ENCODE peak calls at places on chromosomes 7 and 10, in six cellular contexts. O is HCT116, I is retinal pigment epithelial cell, Z is posterior cingulate gyrus, W is anterior cingulate cortex, K is cardiac fibroblast. D is an unnamed sample.

GRCh38 chr10:68231106-68231901 is 609 bp downstream of the ATOH7 start:
- DNase-seq in O (peak; percentile 45), I (no peak), Z (peak; percentile 79), W (peak; percentile 78), K (peak; percentile 55), D (peak; percentile 87)

GRCh38 chr7:106865130-106866115 is at the start of gene PIK3CG:
- DNase-seq in O (no peak), I (no peak), Z (no peak), W (no peak), K (no peak), D (no peak)

GRCh38 chr10:43255644-43256431 is 11.0 kb downstream of the RASGEF1A start:
- DNase-seq in O (peak; percentile 21), I (no peak), Z (no peak), W (no peak), K (peak; percentile 24), D (peak; percentile 63)

GRCh38 chr7:70215491-70215890 is 617.2 kb downstream of the AUTS2 start:
- DNase-seq in O (no peak), I (no peak), Z (no peak), W (no peak), K (no peak), D (no peak)

GRCh38 chr7:113371376-113372043 is 253.2 kb upstream of the SMIM30 start:
- DNase-seq in O (no peak), I (no peak), Z (no peak), W (no peak), K (no peak), D (no peak)

GRCh38 chr7:139284252-139284896 is 53.3 kb downstream of the UBN2 start:
- DNase-seq in O (no peak), I (no peak), Z (no peak), W (no peak), K (no peak), D (no peak)

GRCh38 chr7:28358423-28358868 is 53.9 kb upstream of the CREB5 start:
- DNase-seq in O (peak; percentile 59), I (peak; percentile 70), Z (no peak), W (no peak), K (peak; percentile 94), D (no peak)

GRCh38 chr10:69742928-69743602 is 58.6 kb upstream of the COL13A1 start:
- DNase-seq in O (peak; percentile 18), I (no peak), Z (peak; percentile 22), W (no peak), K (peak; percentile 51), D (peak; percentile 28)

GRCh38 chr7:32250494-32251260 is 180.5 kb upstream of the PDE1C start:
- DNase-seq in O (no peak), I (peak; percentile 78), Z (no peak), W (no peak), K (no peak), D (no peak)

GRCh38 chr10:132861116-132861691 is 75.3 kb upstream of the NKX6-2 start:
- DNase-seq in O (no peak), I (no peak), Z (no peak), W (no peak), K (no peak), D (no peak)

GRCh38 chr10:126392068-126392467 is 3.8 kb upstream of the ADAM12 start:
- DNase-seq in O (no peak), I (no peak), Z (no peak), W (no peak), K (no peak), D (no peak)

GRCh38 chr7:139417478-139417877 is 57.8 kb downstream of the LUC7L2 start:
- DNase-seq in O (no peak), I (no peak), Z (no peak), W (no peak), K (no peak), D (no peak)

GRCh38 chr10:119686465-119687191 is 35.4 kb downstream of the BAG3 start:
- DNase-seq in O (peak; percentile 75), I (peak; percentile 62), Z (peak; percentile 82), W (peak; percentile 78), K (peak; percentile 92), D (peak; percentile 90)

GRCh38 chr10:63707254-63707910 is 186.2 kb downstream of the REEP3 start:
- DNase-seq in O (peak; percentile 98), I (peak; percentile 99), Z (no peak), W (no peak), K (peak; percentile 99), D (no peak)

D was measured in head of caudate nucleus.